ENCODE peak calls at places on chromosomes 13 and 19, in eight cellular contexts. P is IMR-90, E is nephron progenitor cell, S is AG04450, I is hepatocyte, L is WTC11, F is breast epithelium, G is HFF-Myc. A is an unnamed sample.

GRCh38 chr19:39183100-39183499 is 13.7 kb upstream of the NCCRP1 start:
- DNase-seq in L (no peak), P (no peak), F (no peak), S (no peak), E (no peak), I (no peak), G (no peak), A (no peak)

GRCh38 chr13:24159362-24159761 is 1.2 kb upstream of the SPATA13 start:
- DNase-seq in G (no peak), F (no peak), S (no peak), E (no peak), I (no peak), P (no peak), L (no peak), A (no peak)

GRCh38 chr13:54705738-54706137 is 1677.1 kb downstream of the OLFM4 start:
- DNase-seq in F (no peak), I (no peak), L (no peak), S (no peak), G (no peak), E (no peak), P (no peak), A (no peak)

GRCh38 chr19:17332677-17333581 is 1.7 kb downstream of the ANO8 start:
- DNase-seq in G (peak; percentile 20), S (no peak), P (peak; percentile 39), F (no peak), L (peak; percentile 90), I (peak; percentile 47), E (peak; percentile 59), A (no peak)

GRCh38 chr13:59734393-59734792 is 429.3 kb downstream of the DIAPH3 start:
- DNase-seq in P (no peak), I (no peak), F (no peak), G (no peak), S (no peak), E (peak; percentile 9), L (no peak), A (no peak)

GRCh38 chr13:23960566-23961156 is 63.4 kb upstream of the C1QTNF9B start:
- DNase-seq in L (no peak), G (no peak), E (peak; percentile 30), S (no peak), I (peak; percentile 69), F (no peak), P (peak; percentile 60), A (no peak)

GRCh38 chr13:50244913-50245574 is 229.8 kb downstream of the KCNRG start:
- DNase-seq in P (peak; percentile 88), L (no peak), E (no peak), I (peak; percentile 77), S (peak; percentile 51), G (peak; percentile 78), F (peak; percentile 34), A (no peak)

GRCh38 chr19:35125746-35126623 is 8.9 kb downstream of the LGI4 start:
- DNase-seq in L (no peak), S (no peak), G (no peak), E (no peak), I (no peak), P (no peak), F (no peak), A (no peak)

GRCh38 chr19:48962029-48962848 is 2.9 kb upstream of the FTL start:
- DNase-seq in I (peak; percentile 88), L (no peak), F (no peak), E (no peak), G (no peak), P (no peak), S (no peak), A (no peak)

GRCh38 chr19:18427080-18427751 is 8.0 kb downstream of the SSBP4 start:
- DNase-seq in L (no peak), S (no peak), P (no peak), I (no peak), G (no peak), E (no peak), F (no peak), A (no peak)

GRCh38 chr19:18424890-18425514 is 5.8 kb downstream of the SSBP4 start:
- DNase-seq in S (no peak), E (no peak), L (no peak), G (no peak), F (no peak), P (no peak), I (no peak), A (no peak)

GRCh38 chr19:18426416-18426767 is 7.2 kb downstream of the SSBP4 start:
- DNase-seq in G (no peak), P (no peak), E (no peak), L (no peak), I (no peak), S (no peak), F (no peak), A (no peak)

GRCh38 chr19:18424122-18424889 is 5.1 kb downstream of the SSBP4 start:
- DNase-seq in F (no peak), S (no peak), I (no peak), P (no peak), L (no peak), E (no peak), G (no peak), A (no peak)

DNA sequence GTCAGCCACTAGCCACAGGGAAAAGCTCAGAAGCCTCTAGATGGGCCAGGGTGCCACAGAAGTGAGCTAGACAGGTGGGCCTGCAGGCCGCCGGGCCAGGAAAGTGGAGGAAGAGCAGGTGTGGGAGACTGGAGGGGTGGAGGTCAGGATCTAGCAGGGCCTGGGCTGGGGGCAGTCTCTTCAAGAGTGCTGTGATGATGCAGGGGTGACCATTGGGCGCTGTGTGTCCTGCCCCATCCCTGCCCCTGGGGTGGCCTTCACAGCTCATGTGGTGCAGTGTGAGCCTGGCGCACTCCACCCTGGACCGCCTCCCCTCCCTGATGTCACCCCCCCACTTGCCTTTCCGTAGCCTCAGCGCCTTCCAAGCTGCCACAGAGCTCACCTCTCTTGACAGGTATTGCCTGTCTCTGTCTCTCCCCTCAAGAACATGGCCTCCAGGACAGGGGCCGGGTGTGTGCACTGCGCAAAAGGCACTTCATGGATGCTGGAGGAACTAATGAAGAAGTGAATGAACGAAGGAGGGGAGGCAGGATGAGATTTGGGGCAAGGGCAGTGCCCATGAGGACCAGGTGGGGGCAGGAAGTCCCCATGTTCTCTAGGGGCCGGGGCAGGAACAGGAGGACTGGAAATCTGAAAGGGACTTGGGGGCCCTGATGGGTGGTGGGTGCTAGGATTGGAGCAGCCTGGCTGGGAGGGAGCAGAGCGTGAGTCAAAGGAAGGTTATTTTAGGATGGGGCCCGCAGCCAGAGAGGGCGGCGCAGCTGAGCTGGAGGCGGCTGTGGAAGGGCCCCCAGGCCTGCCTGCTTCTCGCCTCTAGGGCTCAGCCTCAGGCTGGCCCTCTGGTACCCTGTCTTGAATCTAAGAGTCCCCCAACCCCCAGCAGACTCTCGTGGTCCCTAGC is 6.6 kb downstream of the SSBP4 start:
- DNase-seq in F (no peak), L (no peak), I (no peak), G (no peak), E (no peak), S (no peak), P (peak; percentile 62), A (no peak)
- TF ChIP-seq CTCF in F (no peak), L (no peak), I (no peak), G (no peak), E (no peak), S (peak; percentile 28), P (peak; percentile 24), A (no peak)

GRCh38 chr19:44549507-44549906 is 20.0 kb upstream of the CEACAM20 start:
- DNase-seq in F (no peak), I (no peak), L (no peak), S (no peak), E (no peak), G (no peak), P (no peak), A (no peak)

GRCh38 chr19:44553478-44554171 is 24.1 kb upstream of the CEACAM20 start:
- DNase-seq in S (no peak), L (no peak), P (no peak), G (no peak), I (no peak), F (no peak), E (no peak), A (no peak)

GRCh38 chr19:44554641-44555246 is 25.3 kb upstream of the CEACAM20 start:
- DNase-seq in E (no peak), L (no peak), F (no peak), S (no peak), P (no peak), I (no peak), G (no peak), A (no peak)

GRCh38 chr19:44551850-44552249 is 22.4 kb upstream of the CEACAM20 start:
- DNase-seq in P (no peak), S (no peak), I (no peak), E (no peak), L (no peak), G (no peak), F (no peak), A (no peak)

GRCh38 chr19:44552324-44552723 is 22.8 kb upstream of the CEACAM20 start:
- DNase-seq in I (peak; percentile 28), P (no peak), L (peak; percentile 95), E (peak; percentile 64), F (no peak), S (no peak), G (no peak), A (no peak)
- TF ChIP-seq CTCF in I (peak; percentile 33), P (peak; percentile 36), L (peak; percentile 79), E (peak; percentile 51), F (no peak), S (peak; percentile 44), G (peak; percentile 75), A (peak; percentile 71)

DNA sequence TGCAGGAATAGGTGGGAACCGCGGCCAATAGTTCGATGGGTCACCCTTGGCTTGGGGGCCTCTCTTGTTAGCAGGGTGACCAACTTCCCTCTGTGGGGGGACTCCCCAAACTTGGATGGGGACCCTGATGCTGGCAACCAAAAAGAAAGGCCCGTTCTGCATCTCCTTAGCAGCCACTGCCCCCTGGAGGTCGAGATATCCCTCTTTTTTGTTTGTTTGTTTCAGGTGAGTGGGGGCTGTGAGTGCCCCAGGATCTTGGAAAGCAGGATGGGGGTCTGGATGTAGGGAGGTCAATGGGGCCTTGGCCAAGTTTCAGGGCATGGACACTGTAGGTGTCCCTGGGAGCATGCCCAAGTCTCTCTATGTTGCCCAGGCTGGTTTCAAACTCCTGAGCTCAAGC is 7.7 kb upstream of the CRTC1 start:
- DNase-seq in G (no peak), I (no peak), P (no peak), S (no peak), L (peak; percentile 65), E (no peak), F (no peak), A (no peak)
- TF ChIP-seq CTCF in G (peak; percentile 52), I (peak; percentile 34), P (peak; percentile 52), S (peak; percentile 43), L (peak; percentile 45), E (peak; percentile 37), F (no peak), A (peak; percentile 59)

GRCh38 chr13:112930192-112930591 is 38.8 kb upstream of the MCF2L start:
- DNase-seq in E (no peak), F (no peak), L (no peak), I (no peak), S (no peak), G (no peak), P (no peak), A (no peak)

GRCh38 chr13:112932971-112933370 is 36.0 kb upstream of the MCF2L start:
- DNase-seq in I (no peak), L (no peak), G (no peak), S (no peak), E (no peak), F (no peak), P (no peak), A (no peak)

GRCh38 chr13:112929778-112930055 is 39.3 kb upstream of the MCF2L start:
- DNase-seq in S (no peak), G (no peak), L (no peak), E (no peak), I (no peak), P (no peak), F (no peak), A (no peak)

GRCh38 chr13:112928958-112929777 is 39.8 kb upstream of the MCF2L start:
- DNase-seq in F (no peak), G (peak; percentile 10), S (no peak), P (peak; percentile 28), I (peak; percentile 81), L (no peak), E (no peak), A (no peak)

GRCh38 chr13:112931028-112931934 is 37.7 kb upstream of the MCF2L start:
- DNase-seq in E (peak; percentile 48), P (peak; percentile 76), F (peak; percentile 64), L (peak; percentile 50), I (peak; percentile 81), G (peak; percentile 49), S (peak; percentile 46), A (no peak)
- TF ChIP-seq CTCF in E (peak; percentile 49), P (peak; percentile 67), F (peak; percentile 78), L (no peak), I (peak; percentile 65), G (peak; percentile 70), S (peak; percentile 88), A (peak; percentile 82)

A was measured in type B pancreatic cell.